ENCODE peak calls at places on chromosomes 6 and 20, in five cellular contexts. W is esophagus squamous epithelium; Q is GM12865; C is activated T-cell treated with anti-CD3 and anti-CD28 coated beads, Interleukin-2, amount 50 U/mL, for 72 hours; N is left ventricle myocardium inferior. X is an unnamed sample.

GRCh38 chr6:92376711-92377110 is 1042.6 kb downstream of the EPHA7 start:
- DNase-seq in N (no peak), C (no peak), W (no peak), Q (no peak), X (no peak)

GRCh38 chr6:35543459-35544193 is 30.9 kb upstream of the TULP1 start:
- DNase-seq in C (no peak), Q (peak), W (no peak), N (no peak), X (no peak)

GRCh38 chr6:50116797-50117542 is 67.2 kb upstream of the DEFB112 start:
- DNase-seq in C (no peak), Q (no peak), N (no peak), W (no peak), X (no peak)

GRCh38 chr6:53937461-53937860 is 142.7 kb downstream of the LRRC1 start:
- DNase-seq in N (no peak), C (no peak), W (no peak), Q (no peak), X (no peak)

GRCh38 chr20:43016257-43016656 is 173.4 kb downstream of the PTPRT start:
- DNase-seq in Q (no peak), W (no peak), N (no peak), C (no peak), X (no peak)

GRCh38 chr20:61293951-61294350 is 41.9 kb downstream of the CDH4 start:
- DNase-seq in W (no peak), N (no peak), Q (no peak), C (no peak), X (no peak)

GRCh38 chr20:62186887-62187866 is 4.3 kb downstream of the MTG2 start:
- DNase-seq in C (no peak), Q (no peak), N (no peak), W (no peak), X (no peak)

GRCh38 chr20:32191873-32192272 is 15.7 kb downstream of the PLAGL2 start:
- DNase-seq in C (no peak), N (no peak), W (no peak), Q (no peak), X (no peak)

GRCh38 chr6:169646906-169647567 is 54.8 kb downstream of the WDR27 start:
- DNase-seq in Q (no peak), C (no peak), W (no peak), N (no peak), X (no peak)

GRCh38 chr6:63802606-63803206 is 167.1 kb downstream of the PHF3 start:
- DNase-seq in W (no peak), N (no peak), Q (peak), C (no peak), X (no peak)

GRCh38 chr6:158322724-158323560 is 10.7 kb downstream of the TULP4 start:
- DNase-seq in N (no peak), W (no peak), C (no peak), Q (peak), X (no peak)

GRCh38 chr6:28657756-28658465 is 132.2 kb downstream of the GPX5 start:
- DNase-seq in C (peak), W (no peak), N (no peak), Q (peak), X (peak)

GRCh38 chr6:10033223-10033829 is 381.5 kb downstream of the TFAP2A start:
- DNase-seq in Q (no peak), C (no peak), W (no peak), N (no peak), X (no peak)

GRCh38 chr6:107554918-107555317 is 65.0 kb downstream of the SOBP start:
- DNase-seq in Q (no peak), N (no peak), W (no peak), C (no peak), X (no peak)

GRCh38 chr6:27096834-27097511 is 150.5 kb upstream of the PRSS16 start:
- DNase-seq in Q (peak), W (no peak), N (no peak), C (peak), X (peak)

GRCh38 chr20:22430154-22430745 is 154.1 kb downstream of the FOXA2 start:
- DNase-seq in N (no peak), C (no peak), W (no peak), Q (no peak), X (no peak)

GRCh38 chr6:147769496-147770087 is 261.1 kb downstream of the SAMD5 start:
- DNase-seq in N (no peak), Q (no peak), C (no peak), W (no peak), X (no peak)

GRCh38 chr6:158073776-158074175 is 92.1 kb downstream of the SYNJ2 start:
- DNase-seq in Q (no peak), C (no peak), W (no peak), N (no peak), X (no peak)

GRCh38 chr20:58763076-58763475 is 70.5 kb downstream of the NPEPL1 start:
- DNase-seq in C (no peak), W (no peak), N (no peak), Q (no peak), X (no peak)

GRCh38 chr6:6193221-6193745 is 127.2 kb downstream of the F13A1 start:
- DNase-seq in C (no peak), Q (no peak), W (no peak), N (no peak), X (no peak)

GRCh38 chr20:62739067-62739466 is 30.4 kb downstream of the NTSR1 start:
- DNase-seq in C (no peak), W (no peak), Q (no peak), N (peak), X (no peak)

GRCh38 chr6:14359438-14359837 is 241.9 kb downstream of the CD83 start:
- DNase-seq in Q (no peak), C (no peak), W (no peak), N (no peak), X (no peak)

GRCh38 chr6:47665112-47665511 is 33.3 kb upstream of the ADGRF4 start:
- DNase-seq in N (no peak), Q (no peak), C (no peak), W (no peak), X (no peak)

GRCh38 chr20:33731693-33732165 is at the start of gene ZNF341:
- DNase-seq in W (peak), C (peak), N (peak), Q (peak), X (peak)

GRCh38 chr6:50655848-50656453 is 57.4 kb upstream of the TFAP2D start:
- DNase-seq in Q (peak), N (no peak), C (no peak), W (no peak), X (no peak)

GRCh38 chr6:28207244-28208179 is 17.6 kb upstream of the ZSCAN9 start:
- DNase-seq in N (no peak), C (peak), Q (peak), W (no peak), X (no peak)

GRCh38 chr6:17418281-17419188 is 25.1 kb downstream of the CAP2 start:
- DNase-seq in W (no peak), Q (no peak), C (no peak), N (no peak), X (no peak)

GRCh38 chr6:52552278-52552643 is 24.6 kb downstream of the TRAM2 start:
- DNase-seq in C (no peak), W (no peak), N (no peak), Q (peak), X (no peak)

GRCh38 chr6:43019152-43019551 is 2.3 kb upstream of the RRP36 start:
- DNase-seq in N (no peak), W (no peak), C (no peak), Q (no peak), X (no peak)

GRCh38 chr20:22460231-22460630 is 124.1 kb downstream of the FOXA2 start:
- DNase-seq in C (no peak), Q (no peak), W (no peak), N (no peak), X (no peak)

X was measured in stimulated activated CD4-positive, alpha-beta T cell treated with anti-CD3 and anti-CD28 coated beads, Interleukin-4, amount 100 ng/mL, for 24 hours.